ENCODE peak calls at places on chromosome 10, in seven cellular contexts. W is stomach, J is tibial nerve, L is endodermal cell, G is cardiac muscle cell, B is epithelial cell of esophagus, P is IMR-90. A is an unnamed sample.

GRCh38 chr10:122112021-122112616 is 123.2 kb downstream of the TACC2 start:
- DNase-seq in G (no peak), L (no peak), P (peak), W (no peak), J (no peak), B (peak), A (no peak)

GRCh38 chr10:7301039-7301768 is 109.6 kb downstream of the SFMBT2 start:
- DNase-seq in J (no peak), G (peak), P (no peak), L (peak), B (no peak), W (no peak), A (peak)

GRCh38 chr10:72291019-72291532 is 17.4 kb downstream of the DDIT4 start:
- DNase-seq in W (no peak), J (no peak), L (no peak), P (no peak), B (no peak), G (no peak), A (no peak)

GRCh38 chr10:11782793-11783557 is 40.2 kb upstream of the PROSER2 start:
- DNase-seq in P (peak), G (peak), L (peak), W (no peak), J (no peak), B (peak), A (peak)

GRCh38 chr10:99513061-99513460 is 19.7 kb upstream of the NKX2-3 start:
- DNase-seq in B (no peak), W (no peak), J (no peak), L (no peak), G (no peak), P (no peak), A (no peak)

GRCh38 chr10:71621263-71621751 is 98.3 kb downstream of the C10orf105 start:
- DNase-seq in L (peak), P (no peak), W (no peak), J (peak), B (no peak), G (no peak), A (peak)

GRCh38 chr10:123451206-123451605 is 214.9 kb upstream of the GPR26 start:
- DNase-seq in G (no peak), P (no peak), W (no peak), B (no peak), L (no peak), J (no peak), A (no peak)

GRCh38 chr10:110609592-110609991 is 34.5 kb upstream of the RBM20 start:
- DNase-seq in P (no peak), B (peak), W (no peak), L (no peak), J (no peak), G (peak), A (peak)

GRCh38 chr10:485776-486572 is 203.5 kb downstream of the DIP2C start:
- DNase-seq in P (no peak), L (peak), W (peak), J (no peak), B (no peak), G (no peak), A (no peak)

GRCh38 chr10:113620486-113620885 is 43.4 kb downstream of the NRAP start:
- DNase-seq in G (no peak), J (no peak), P (no peak), L (no peak), W (no peak), B (no peak), A (no peak)

GRCh38 chr10:22803201-22803895 is 89.0 kb upstream of the PIP4K2A start:
- DNase-seq in G (no peak), P (peak), L (no peak), B (peak), J (no peak), W (no peak), A (no peak)

GRCh38 chr10:24383681-24384106 is 174.8 kb downstream of the KIAA1217 start:
- DNase-seq in J (peak), P (peak), B (peak), L (peak), W (peak), G (peak), A (peak)

GRCh38 chr10:105843786-105844560 is 1202.9 kb downstream of the SORCS3 start:
- DNase-seq in L (peak), G (no peak), J (no peak), P (no peak), W (no peak), B (no peak), A (peak)

GRCh38 chr10:32981760-32982159 is 23.7 kb upstream of the ITGB1 start:
- DNase-seq in J (no peak), W (peak), B (peak), G (peak), L (no peak), P (peak), A (no peak)

GRCh38 chr10:112246-112645 is 23.0 kb upstream of the ZMYND11 start:
- DNase-seq in W (no peak), G (no peak), J (no peak), P (peak), B (peak), L (no peak), A (no peak)

GRCh38 chr10:23826399-23826798 is 382.5 kb upstream of the KIAA1217 start:
- DNase-seq in W (no peak), L (peak), P (no peak), B (peak), J (no peak), G (peak), A (peak)

GRCh38 chr10:29012926-29013554 is 275.8 kb upstream of the LYZL1 start:
- DNase-seq in G (no peak), L (no peak), P (peak), B (no peak), W (no peak), J (no peak), A (no peak)

GRCh38 chr10:58956926-58957325 is 219.5 kb upstream of the PHYHIPL start:
- DNase-seq in P (peak), G (no peak), B (no peak), L (no peak), J (no peak), W (no peak), A (no peak)

GRCh38 chr10:117345143-117345542 is 30.1 kb downstream of the PDZD8 start:
- DNase-seq in W (no peak), P (no peak), G (no peak), L (peak), B (no peak), J (no peak), A (peak)

GRCh38 chr10:128267581-128267980 is 141.4 kb upstream of the MKI67 start:
- DNase-seq in L (no peak), G (no peak), J (no peak), W (no peak), P (no peak), B (no peak), A (no peak)

GRCh38 chr10:60069311-60069710 is 163.0 kb upstream of the CCDC6 start:
- DNase-seq in G (no peak), L (no peak), W (no peak), B (no peak), J (no peak), P (no peak), A (no peak)

GRCh38 chr10:64637939-64638338 is 1116.7 kb downstream of the REEP3 start:
- DNase-seq in B (no peak), J (no peak), W (no peak), L (no peak), P (no peak), G (no peak), A (no peak)

GRCh38 chr10:113285291-113285690 is 267.6 kb upstream of the HABP2 start:
- DNase-seq in J (no peak), G (no peak), P (no peak), W (no peak), B (no peak), L (no peak), A (no peak)

GRCh38 chr10:113073549-113074189 is 123.6 kb downstream of the TCF7L2 start:
- DNase-seq in G (no peak), L (peak), B (peak), P (peak), J (peak), W (peak), A (peak)

GRCh38 chr10:13099144-13099665 is 758 bp upstream of the OPTN start:
- DNase-seq in B (peak), W (no peak), L (peak), P (peak), G (no peak), J (no peak), A (peak)

GRCh38 chr10:118447478-118447877 is 105.4 kb upstream of the FAM204A start:
- DNase-seq in W (no peak), J (no peak), B (peak), P (no peak), L (no peak), G (no peak), A (no peak)

GRCh38 chr10:128257404-128257803 is 131.2 kb upstream of the MKI67 start:
- DNase-seq in G (no peak), B (no peak), L (no peak), P (no peak), J (no peak), W (no peak), A (no peak)

GRCh38 chr10:3660753-3661152 is 124.3 kb downstream of the KLF6 start:
- DNase-seq in L (no peak), P (no peak), B (no peak), G (no peak), J (no peak), W (no peak), A (no peak)

GRCh38 chr10:10092581-10092980 is 925.1 kb upstream of the CELF2 start:
- DNase-seq in B (no peak), G (peak), W (no peak), L (peak), P (peak), J (no peak), A (peak)

GRCh38 chr10:48215983-48216505 is 58.5 kb downstream of the FRMPD2 start:
- DNase-seq in L (no peak), J (no peak), B (peak), W (no peak), G (no peak), P (no peak), A (no peak)

GRCh38 chr10:125028291-125028867 is 86.5 kb downstream of the ZRANB1 start:
- DNase-seq in W (no peak), G (no peak), L (no peak), J (no peak), P (peak), B (peak), A (no peak)

GRCh38 chr10:124078028-124078427 is 15.4 kb downstream of the CHST15 start:
- DNase-seq in B (peak), P (no peak), G (no peak), J (no peak), L (no peak), W (no peak), A (no peak)

GRCh38 chr10:101354584-101355070 is 662 bp downstream of the BTRC start:
- DNase-seq in J (no peak), G (no peak), P (no peak), W (no peak), B (no peak), L (no peak), A (no peak)

GRCh38 chr10:71805776-71806705 is 32.7 kb upstream of the VSIR start:
- DNase-seq in J (no peak), L (peak), P (no peak), G (peak), B (peak), W (peak), A (peak)

GRCh38 chr10:118209215-118209614 is 132.9 kb downstream of the FAM204A start:
- DNase-seq in L (no peak), W (no peak), G (no peak), J (no peak), B (no peak), P (no peak), A (no peak)

GRCh38 chr10:123901621-123902020 is 10.0 kb upstream of the CPXM2 start:
- DNase-seq in P (no peak), W (no peak), L (no peak), J (no peak), B (no peak), G (no peak), A (no peak)

GRCh38 chr10:89852872-89853271 is 151.5 kb downstream of the KIF20B start:
- DNase-seq in B (no peak), W (no peak), G (no peak), L (no peak), J (no peak), P (no peak), A (peak)
- TF ChIP-seq CTCF in B (no peak), W (no peak), G (no peak), L (peak), J (no peak), P (no peak), A (peak)

GRCh38 chr10:61108880-61109279 is 164.9 kb upstream of the RHOBTB1 start:
- DNase-seq in W (no peak), L (no peak), B (no peak), G (no peak), J (no peak), P (no peak), A (no peak)

GRCh38 chr10:61115874-61116273 is 171.9 kb upstream of the RHOBTB1 start:
- DNase-seq in L (no peak), J (no peak), G (no peak), B (no peak), W (no peak), P (no peak), A (no peak)

GRCh38 chr10:61110936-61111335 is 167.0 kb upstream of the RHOBTB1 start:
- DNase-seq in P (no peak), B (no peak), J (no peak), L (no peak), W (no peak), G (no peak), A (no peak)

DNA sequence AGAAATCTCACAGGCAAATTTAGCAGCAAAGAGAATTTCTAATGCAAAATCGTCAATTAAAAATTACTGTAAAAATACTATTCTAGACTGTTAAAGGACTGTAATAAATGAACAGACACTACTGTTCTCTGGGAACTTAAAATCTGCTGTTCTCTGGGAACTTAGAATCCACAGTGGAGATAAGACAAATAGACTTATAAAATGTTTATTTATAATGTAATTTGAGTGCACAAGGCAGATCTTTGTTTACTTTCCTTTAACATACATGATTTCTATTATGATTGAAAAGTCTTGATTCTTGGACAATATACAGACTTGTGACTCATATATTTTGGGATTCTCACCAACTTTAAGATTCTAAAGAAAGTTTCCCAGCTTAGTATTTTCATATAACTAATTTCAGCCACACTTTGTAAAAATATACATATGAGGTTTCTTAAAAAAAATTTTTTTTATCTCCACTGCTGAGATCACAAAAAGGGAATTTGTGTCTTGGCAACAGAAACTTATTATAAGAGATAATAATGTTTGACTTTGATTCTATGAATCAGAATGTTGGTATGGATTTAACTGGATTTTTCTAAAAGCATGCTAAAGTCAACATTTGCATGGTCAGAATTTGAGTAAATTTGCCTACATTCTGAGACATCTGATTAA is 166.3 kb upstream of the RHOBTB1 start:
- DNase-seq in W (no peak), J (no peak), B (no peak), L (no peak), P (peak), G (no peak), A (no peak)
- TF ChIP-seq CTCF in W (no peak), J (no peak), B (no peak), L (no peak), P (no peak), G (no peak), A (no peak)

GRCh38 chr10:89206402-89207180 is 526 bp downstream of the CH25H start:
- DNase-seq in P (peak), G (peak), W (peak), B (peak), L (no peak), J (no peak), A (peak)

GRCh38 chr10:89210794-89211425 is 3.8 kb upstream of the CH25H start:
- DNase-seq in W (no peak), P (peak), J (no peak), L (no peak), B (no peak), G (no peak), A (no peak)

GRCh38 chr10:89207181-89207800 is at the start of gene CH25H:
- DNase-seq in J (peak), B (peak), P (peak), L (peak), G (peak), W (peak), A (peak)

GRCh38 chr10:89209718-89210117 is 2.6 kb upstream of the CH25H start:
- DNase-seq in G (no peak), B (no peak), L (no peak), W (no peak), J (no peak), P (no peak), A (no peak)

GRCh38 chr10:89207801-89208551 is 859 bp upstream of the CH25H start:
- DNase-seq in P (no peak), L (peak), G (peak), J (no peak), B (peak), W (no peak), A (peak)
- TF ChIP-seq CTCF in P (no peak), L (no peak), G (no peak), J (no peak), B (no peak), W (no peak), A (no peak)

GRCh38 chr10:104639595-104640338 is 1.3 kb upstream of the SORCS3 start:
- DNase-seq in P (no peak), W (no peak), L (peak), J (no peak), B (peak), G (peak), A (peak)

GRCh38 chr10:104642001-104642270 is 846 bp downstream of the SORCS3 start:
- DNase-seq in G (no peak), W (no peak), P (no peak), J (no peak), B (no peak), L (no peak), A (peak)

GRCh38 chr10:104641150-104642000 is at the start of gene SORCS3:
- DNase-seq in W (no peak), P (no peak), G (peak), B (peak), J (no peak), L (peak), A (peak)

GRCh38 chr10:104640339-104641149 is 546 bp upstream of the SORCS3 start:
- DNase-seq in W (no peak), P (no peak), L (peak), B (no peak), G (peak), J (no peak), A (peak)

DNA sequence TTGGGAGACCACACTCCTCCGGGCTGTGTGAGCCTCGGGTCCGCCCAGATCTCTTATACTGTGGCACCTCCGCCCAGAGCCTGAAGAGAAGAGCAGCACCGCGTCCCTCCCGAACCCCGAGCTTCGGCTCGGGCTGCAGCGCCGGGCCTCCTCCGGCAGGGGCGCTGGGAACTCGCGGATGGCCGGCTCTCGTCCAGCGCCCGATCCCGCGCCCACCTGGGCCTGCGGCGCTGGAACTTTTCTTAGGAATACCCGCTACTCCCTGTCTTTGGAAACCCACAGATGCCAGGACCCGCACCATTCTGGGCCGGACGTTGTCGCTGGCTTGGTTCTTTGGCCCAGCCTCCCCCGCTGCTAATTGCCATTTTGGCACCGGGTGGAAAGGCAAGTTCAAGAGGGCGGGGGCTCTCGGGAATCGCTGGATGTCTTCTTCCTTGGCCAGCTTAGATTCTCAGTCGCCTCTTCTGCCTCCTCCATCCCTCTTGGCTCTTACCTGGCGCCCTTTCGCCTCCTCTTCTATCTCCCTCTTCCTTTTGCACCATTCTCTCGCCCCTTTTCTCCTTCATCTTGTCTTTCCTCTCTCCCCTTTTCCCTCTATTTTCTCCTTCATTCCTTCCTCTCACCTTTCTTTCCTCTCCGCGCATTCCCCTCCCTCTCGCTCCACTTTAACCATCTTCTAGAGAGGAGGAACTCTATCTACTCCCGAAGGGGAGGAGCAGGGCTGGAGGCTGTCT is 2.1 kb upstream of the SORCS3 start:
- DNase-seq in J (no peak), L (peak), W (no peak), G (peak), B (peak), P (no peak), A (peak)
- TF ChIP-seq CTCF in J (peak), L (peak), W (no peak), G (peak), B (peak), P (no peak), A (peak)

GRCh38 chr10:80600251-80600650 is 62.5 kb downstream of the SH2D4B start:
- DNase-seq in P (no peak), W (no peak), L (no peak), B (no peak), G (no peak), J (no peak), A (no peak)

GRCh38 chr10:80598084-80598798 is 60.5 kb downstream of the SH2D4B start:
- DNase-seq in B (no peak), P (no peak), L (no peak), W (no peak), G (no peak), J (no peak), A (no peak)

GRCh38 chr10:80598951-80599350 is 61.2 kb downstream of the SH2D4B start:
- DNase-seq in G (no peak), L (no peak), B (no peak), J (no peak), P (no peak), W (no peak), A (no peak)

GRCh38 chr10:80599424-80599847 is 61.7 kb downstream of the SH2D4B start:
- DNase-seq in P (peak), G (peak), W (no peak), B (peak), L (peak), J (no peak), A (peak)

DNA sequence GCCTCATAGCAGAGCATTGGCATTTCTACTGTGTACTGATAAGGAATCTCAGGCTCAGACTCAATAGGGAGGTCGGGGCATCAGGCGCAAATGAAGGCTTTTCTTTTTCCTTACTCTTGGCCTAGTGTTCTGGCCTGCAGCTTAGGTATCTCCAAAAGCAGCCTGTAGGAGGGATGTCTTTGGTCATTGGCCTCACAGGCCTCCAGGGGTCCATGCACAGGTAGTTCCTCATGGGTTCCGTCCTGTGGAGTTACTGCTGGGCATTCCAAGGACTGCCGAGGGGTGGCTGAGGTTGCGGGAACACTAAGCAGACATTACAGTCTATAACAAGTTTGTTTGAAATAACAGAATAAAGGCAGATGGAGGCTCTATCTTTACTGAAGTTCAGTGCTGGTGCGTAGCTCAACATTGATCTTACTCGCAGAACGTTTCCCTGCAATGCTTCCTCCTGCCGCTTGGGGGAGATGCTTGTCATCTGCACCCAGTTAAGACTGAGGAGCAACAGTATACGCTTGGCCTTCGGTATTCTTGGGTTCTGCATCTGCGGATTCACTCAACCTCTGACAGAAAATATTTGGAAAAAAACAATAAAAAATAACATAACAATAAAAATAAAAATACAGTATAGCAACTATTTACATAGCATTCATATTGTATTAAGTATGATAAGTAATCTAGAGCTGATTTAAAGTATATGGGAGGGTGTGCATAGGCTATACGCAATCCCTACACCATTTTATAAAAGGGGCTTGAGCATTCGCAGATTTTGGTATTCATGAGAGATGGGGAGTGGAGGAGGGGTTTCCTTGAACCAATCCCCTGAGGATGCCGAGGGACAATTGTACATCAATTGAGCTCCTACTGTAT is 58.9 kb downstream of the SH2D4B start:
- DNase-seq in W (peak), G (peak), P (peak), B (peak), J (no peak), L (peak), A (peak)
- TF ChIP-seq CTCF in W (no peak), G (peak), P (peak), B (peak), J (peak), L (peak), A (peak)

A was measured in GM23338.